ENCODE peak calls at places on chromosomes 7 and 10, in four cellular contexts. J, P, R and L are unnamed samples.

GRCh38 chr10:310976-311639 is 175.9 kb downstream of the ZMYND11 start:
- DNase-seq in J (no peak), P (no peak), R (peak; percentile 23), L (no peak)

GRCh38 chr10:519055-519715 is 170.3 kb downstream of the DIP2C start:
- DNase-seq in J (no peak), P (peak; percentile 11), R (no peak), L (no peak)

GRCh38 chr10:28241766-28242399 is 61.0 kb downstream of the MPP7 start:
- DNase-seq in J (peak; percentile 72), P (no peak), R (no peak), L (peak; percentile 28)

GRCh38 chr7:78074713-78075112 is 276.1 kb downstream of the PHTF2 start:
- DNase-seq in J (no peak), P (no peak), R (no peak), L (no peak)

GRCh38 chr10:70106958-70107791 is 25.4 kb downstream of the AIFM2 start:
- DNase-seq in J (no peak), P (no peak), R (no peak), L (no peak)

GRCh38 chr10:15744217-15744865 is 24.6 kb upstream of the ITGA8 start:
- DNase-seq in J (peak; percentile 58), P (no peak), R (no peak), L (peak; percentile 40)

GRCh38 chr10:67697646-67698245 is 1.8 kb upstream of the CTNNA3 start:
- DNase-seq in J (peak; percentile 31), P (no peak), R (peak; percentile 35), L (peak; percentile 10)

GRCh38 chr10:59750155-59750945 is 2.9 kb downstream of the MRLN start:
- DNase-seq in J (no peak), P (no peak), R (peak; percentile 29), L (no peak)

GRCh38 chr7:105399043-105399725 is 10.5 kb upstream of the SRPK2 start:
- DNase-seq in J (no peak), P (no peak), R (peak; percentile 13), L (no peak)
- TF ChIP-seq CTCF in J (peak; percentile 14), P (peak; percentile 29), R (peak; percentile 32), L (no peak)

GRCh38 chr7:84722086-84722485 is 464.8 kb downstream of the SEMA3D start:
- DNase-seq in J (no peak), P (no peak), R (no peak), L (no peak)
- H3K27ac ChIP-seq in J (no peak overlapping the region), P (no peak overlapping the region), R (peak overlapping the region; percentile 51), L (no peak overlapping the region)

GRCh38 chr10:62231371-62231770 is 37.3 kb downstream of the RTKN2 start:
- DNase-seq in J (no peak), P (no peak), R (peak; percentile 92), L (no peak)
- H3K4me3 ChIP-seq in J (no peak overlapping the region), P (no peak overlapping the region), R (no peak overlapping the region), L (no peak overlapping the region)

GRCh38 chr7:24722386-24723177 is 34.7 kb downstream of the GSDME start:
- DNase-seq in J (no peak), P (no peak), R (no peak), L (no peak)
- TF ChIP-seq CTCF in J (no peak), P (no peak), R (peak; percentile 26), L (no peak)

GRCh38 chr7:44262031-44262430 is 61.3 kb downstream of the YKT6 start:
- DNase-seq in J (no peak), P (no peak), R (no peak), L (no peak)
- H3K27ac ChIP-seq in J (no peak overlapping the region), P (no peak overlapping the region), R (no peak overlapping the region), L (no peak overlapping the region)